ENCODE peak calls at places on chromosomes 7 and 10, in eight cellular contexts. I is aorta; C is tibial artery; E is OCI-LY7; L is heart right ventricle; B is heart left ventricle; D is CD8-positive, alpha-beta memory T cell; A is DND-41. T is an unnamed sample.

GRCh38 chr10:89217057-89217990 is 10.2 kb upstream of the CH25H start:
- DNase-seq in I (no peak), C (no peak), E (peak; percentile 70), L (no peak), B (peak; percentile 40), D (peak; percentile 42), A (peak; percentile 65), T (no peak)

GRCh38 chr10:127926455-127926854 is 19.6 kb downstream of the PTPRE start:
- DNase-seq in I (no peak), C (no peak), E (no peak), L (no peak), B (peak; percentile 21), D (no peak), A (no peak), T (no peak)

GRCh38 chr7:81462672-81463071 is 307.2 kb downstream of the HGF start:
- DNase-seq in I (no peak), C (no peak), E (no peak), L (no peak), B (no peak), D (no peak), A (no peak), T (no peak)

GRCh38 chr10:34713875-34714274 is 101.2 kb downstream of the PARD3 start:
- DNase-seq in I (no peak), C (no peak), E (no peak), L (no peak), B (no peak), D (no peak), A (no peak), T (no peak)

GRCh38 chr7:16644987-16645592 is 464 bp downstream of the ANKMY2 start:
- DNase-seq in I (peak; percentile 75), C (peak; percentile 72), E (peak; percentile 24), L (peak; percentile 43), B (peak; percentile 43), D (no peak), A (no peak), T (peak; percentile 75)

GRCh38 chr10:48798486-48799254 is 114.0 kb downstream of the WDFY4 start:
- DNase-seq in I (peak; percentile 20), C (no peak), E (no peak), L (no peak), B (no peak), D (no peak), A (no peak), T (no peak)

GRCh38 chr7:36214608-36215016 is 61.6 kb downstream of the EEPD1 start:
- DNase-seq in I (no peak), C (no peak), E (no peak), L (no peak), B (no peak), D (no peak), A (no peak), T (no peak)

GRCh38 chr7:153413199-153413539 is 639.0 kb upstream of the DPP6 start:
- DNase-seq in I (no peak), C (no peak), E (no peak), L (no peak), B (no peak), D (no peak), A (no peak), T (no peak)

GRCh38 chr7:32224276-32224675 is 154.1 kb upstream of the PDE1C start:
- DNase-seq in I (no peak), C (no peak), E (no peak), L (no peak), B (no peak), D (no peak), A (no peak), T (no peak)

GRCh38 chr7:50663396-50664102 is 98.3 kb upstream of the DDC start:
- DNase-seq in I (peak; percentile 17), C (no peak), E (no peak), L (no peak), B (no peak), D (no peak), A (no peak), T (no peak)

GRCh38 chr10:110414563-110415309 is 83.0 kb upstream of the DUSP5 start:
- DNase-seq in I (no peak), C (no peak), E (peak; percentile 96), L (no peak), B (no peak), D (peak; percentile 95), A (peak; percentile 81), T (peak; percentile 88)

GRCh38 chr7:91515961-91516360 is 251.7 kb downstream of the FZD1 start:
- DNase-seq in I (no peak), C (no peak), E (no peak), L (no peak), B (no peak), D (no peak), A (no peak), T (no peak)

GRCh38 chr7:92179393-92179924 is 517 bp upstream of the LRRD1 start:
- DNase-seq in I (no peak), C (no peak), E (no peak), L (no peak), B (no peak), D (no peak), A (no peak), T (no peak)

GRCh38 chr10:102112210-102112817 is 7.9 kb downstream of the LDB1 start:
- DNase-seq in I (no peak), C (no peak), E (no peak), L (no peak), B (no peak), D (no peak), A (no peak), T (no peak)

GRCh38 chr10:102113261-102113955 is 6.8 kb downstream of the LDB1 start:
- DNase-seq in I (no peak), C (no peak), E (no peak), L (no peak), B (no peak), D (no peak), A (peak; percentile 17), T (no peak)

GRCh38 chr10:102115775-102116174 is 4.4 kb downstream of the LDB1 start:
- DNase-seq in I (no peak), C (no peak), E (peak; percentile 37), L (no peak), B (no peak), D (peak; percentile 25), A (peak; percentile 35), T (no peak)

GRCh38 chr10:102114861-102115618 is 5.1 kb downstream of the LDB1 start:
- DNase-seq in I (peak; percentile 96), C (peak; percentile 95), E (peak; percentile 87), L (peak; percentile 89), B (peak; percentile 93), D (peak; percentile 67), A (peak; percentile 93), T (peak; percentile 96)

DNA sequence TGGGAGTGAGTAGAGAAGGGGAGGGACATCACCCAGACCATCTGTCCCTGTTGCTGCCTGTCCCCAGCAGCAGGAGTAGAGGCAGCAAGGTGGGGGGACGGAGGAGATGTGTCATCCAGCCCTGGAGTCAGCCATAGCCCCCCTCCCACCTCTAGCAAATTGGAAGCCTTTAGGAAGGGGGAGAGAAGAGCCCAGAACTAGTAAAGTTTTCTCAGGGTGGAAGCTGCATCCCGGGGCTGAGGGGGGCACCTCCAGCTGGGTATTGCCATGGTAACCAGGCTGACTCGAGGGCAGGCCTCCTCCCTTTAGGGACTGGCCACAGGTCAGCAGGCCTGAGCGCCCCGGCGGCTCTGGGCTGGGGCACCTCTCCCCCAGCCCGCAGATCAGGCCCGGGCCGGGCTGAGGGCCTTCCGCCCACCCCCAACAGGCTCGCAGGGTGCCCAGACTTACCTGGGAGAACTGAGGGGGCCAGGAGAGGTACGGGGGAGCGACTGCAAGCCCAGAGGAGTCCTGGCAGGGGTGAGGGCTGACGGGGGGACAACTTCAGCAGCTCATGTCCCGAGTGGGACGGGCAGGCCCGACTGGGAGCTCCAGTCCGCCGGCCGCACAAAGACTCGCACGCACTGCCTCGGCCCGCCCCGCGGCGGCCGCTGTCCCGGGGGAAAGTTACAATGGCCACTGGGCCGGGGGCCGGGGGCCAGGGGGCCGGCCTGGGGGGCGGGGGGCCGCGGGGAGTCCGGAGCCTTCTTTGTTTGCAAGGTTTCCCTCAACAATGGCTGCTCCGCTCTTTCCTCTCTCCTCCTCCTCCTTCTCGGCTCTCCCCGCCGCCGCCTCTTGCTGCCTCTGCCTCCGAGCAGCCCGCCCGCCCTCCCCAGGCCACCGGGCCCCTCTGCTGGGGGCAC is 6.0 kb downstream of the LDB1 start:
- DNase-seq in I (peak; percentile 81), C (peak; percentile 73), E (no peak), L (peak; percentile 35), B (no peak), D (no peak), A (peak; percentile 28), T (peak; percentile 78)
- H3K4me1 ChIP-seq in I (no peaks in the 10 kb centered on the region), C (peaks cover 67% of the 10 kb centered on the region), E (peaks cover 62% of the 10 kb centered on the region), L (peaks cover 76% of the 10 kb centered on the region), B (peaks cover 67% of the 10 kb centered on the region), D (peaks cover 69% of the 10 kb centered on the region), A (peaks cover 62% of the 10 kb centered on the region), T (peaks cover 38% of the 10 kb centered on the region)

GRCh38 chr10:11245981-11246590 is 228.4 kb downstream of the CELF2 start:
- DNase-seq in I (no peak), C (no peak), E (no peak), L (no peak), B (no peak), D (no peak), A (no peak), T (no peak)
- H3K27ac ChIP-seq in I (no peak overlapping the region), C (no peak overlapping the region), E (no peak overlapping the region), L (no peak overlapping the region), B (no peak overlapping the region), D (no peak overlapping the region), A (peak overlapping the region; percentile 35), T (no peak overlapping the region)

GRCh38 chr7:150335101-150335773 is 6.2 kb downstream of the RARRES2 start:
- DNase-seq in I (no peak), C (no peak), E (no peak), L (no peak), B (no peak), D (no peak), A (no peak), T (no peak)

GRCh38 chr7:150337659-150338081 is 3.8 kb downstream of the RARRES2 start:
- DNase-seq in I (peak; percentile 63), C (no peak), E (no peak), L (no peak), B (no peak), D (no peak), A (no peak), T (no peak)

GRCh38 chr7:150335774-150336112 is 5.7 kb downstream of the RARRES2 start:
- DNase-seq in I (no peak), C (peak; percentile 61), E (no peak), L (no peak), B (no peak), D (no peak), A (no peak), T (no peak)

GRCh38 chr7:150337179-150337578 is 4.2 kb downstream of the RARRES2 start:
- DNase-seq in I (no peak), C (no peak), E (no peak), L (no peak), B (no peak), D (no peak), A (no peak), T (no peak)

GRCh38 chr7:150336746-150337145 is 4.7 kb downstream of the RARRES2 start:
- DNase-seq in I (no peak), C (no peak), E (no peak), L (no peak), B (no peak), D (no peak), A (no peak), T (no peak)
- H3K36me3 ChIP-seq in I (no peaks in the 10 kb centered on the region), C (no peaks in the 10 kb centered on the region), E (no peaks in the 10 kb centered on the region), L (no peaks in the 10 kb centered on the region), B (no peaks in the 10 kb centered on the region), D (no peaks in the 10 kb centered on the region), A (peaks cover 79% of the 10 kb centered on the region), T (no peaks in the 10 kb centered on the region)

DNA sequence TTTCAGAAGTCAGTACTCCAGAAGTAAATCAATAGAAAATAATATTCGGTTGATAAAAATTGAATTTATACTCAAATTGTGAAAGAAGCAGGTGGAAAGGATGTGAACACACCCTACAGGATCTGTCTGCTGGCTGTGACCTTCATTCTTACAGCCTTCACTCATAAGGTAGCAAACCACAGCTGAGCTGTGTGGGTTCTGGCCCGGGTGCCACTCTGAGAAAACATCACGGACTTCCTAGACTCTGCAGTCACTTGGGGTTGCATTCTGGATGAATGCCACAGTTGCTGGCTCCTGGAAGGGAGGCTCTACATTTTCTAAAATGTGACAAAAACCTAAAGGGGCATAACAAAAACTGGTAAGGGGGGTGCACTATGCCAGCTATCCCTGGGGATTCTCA is 36.0 kb upstream of the ABLIM1 start:
- DNase-seq in I (no peak), C (no peak), E (no peak), L (no peak), B (no peak), D (peak; percentile 6), A (no peak), T (no peak)
- H3K4me1 ChIP-seq in I (peaks cover 2% of the 10 kb centered on the region), C (peaks cover 7% of the 10 kb centered on the region), E (no peaks in the 10 kb centered on the region), L (peaks cover 65% of the 10 kb centered on the region), B (peaks cover 53% of the 10 kb centered on the region), D (peaks cover 14% of the 10 kb centered on the region), A (no peaks in the 10 kb centered on the region), T (peaks cover 11% of the 10 kb centered on the region)